ENCODE peak calls at places on chromosome 2, in seven cellular contexts. One of them, this sample, is unnamed.

GRCh38 chr2:224278531-224278930 is 123.4 kb downstream of the FAM124B start:
- DNase-seq in stomach: no peak
- DNase-seq in progenitor cell of endocrine pancreas: no peak
- DNase-seq in IMR-90: peak; percentile 33
- DNase-seq in AG09319: no peak
- DNase-seq in pancreas: no peak
- DNase-seq in epithelial cell of esophagus: peak; percentile 90
- DNase-seq in this sample: no peak

GRCh38 chr2:126887506-126887905 is 11.2 kb upstream of the TEX51 start:
- DNase-seq in IMR-90: no peak
- DNase-seq in pancreas: no peak
- DNase-seq in epithelial cell of esophagus: no peak
- DNase-seq in stomach: no peak
- DNase-seq in AG09319: no peak
- DNase-seq in progenitor cell of endocrine pancreas: no peak
- DNase-seq in this sample: no peak

GRCh38 chr2:136136921-136137320 is 19.0 kb upstream of the CXCR4 start:
- DNase-seq in AG09319: no peak
- DNase-seq in progenitor cell of endocrine pancreas: no peak
- DNase-seq in pancreas: no peak
- DNase-seq in epithelial cell of esophagus: no peak
- DNase-seq in stomach: no peak
- DNase-seq in IMR-90: no peak
- DNase-seq in this sample: no peak

GRCh38 chr2:203783496-203784203 is 77.2 kb downstream of the CD28 start:
- DNase-seq in IMR-90: peak; percentile 87
- DNase-seq in pancreas: no peak
- DNase-seq in epithelial cell of esophagus: no peak
- DNase-seq in stomach: no peak
- DNase-seq in AG09319: no peak
- DNase-seq in progenitor cell of endocrine pancreas: no peak
- DNase-seq in this sample: no peak

GRCh38 chr2:216497808-216498366 is 757 bp upstream of the RPL37A start:
- DNase-seq in pancreas: no peak
- DNase-seq in AG09319: no peak
- DNase-seq in epithelial cell of esophagus: no peak
- DNase-seq in IMR-90: no peak
- DNase-seq in stomach: no peak
- DNase-seq in progenitor cell of endocrine pancreas: no peak
- DNase-seq in this sample: no peak

GRCh38 chr2:11764359-11764758 is 17.9 kb downstream of the LPIN1 start:
- DNase-seq in IMR-90: no peak
- DNase-seq in epithelial cell of esophagus: no peak
- DNase-seq in progenitor cell of endocrine pancreas: no peak
- DNase-seq in AG09319: no peak
- DNase-seq in stomach: peak; percentile 75
- DNase-seq in pancreas: peak; percentile 58
- DNase-seq in this sample: no peak

GRCh38 chr2:198660491-198660890 is 797.2 kb downstream of the SATB2 start:
- DNase-seq in epithelial cell of esophagus: no peak
- DNase-seq in IMR-90: peak; percentile 35
- DNase-seq in stomach: no peak
- DNase-seq in AG09319: no peak
- DNase-seq in progenitor cell of endocrine pancreas: no peak
- DNase-seq in pancreas: no peak
- DNase-seq in this sample: no peak

GRCh38 chr2:219358170-219359075 is 25.9 kb upstream of the RESP18 start:
- DNase-seq in stomach: no peak
- DNase-seq in pancreas: no peak
- DNase-seq in AG09319: no peak
- DNase-seq in progenitor cell of endocrine pancreas: no peak
- DNase-seq in epithelial cell of esophagus: no peak
- DNase-seq in IMR-90: no peak
- DNase-seq in this sample: no peak

GRCh38 chr2:181741756-181742155 is 61.4 kb upstream of the NEUROD1 start:
- DNase-seq in AG09319: no peak
- DNase-seq in IMR-90: peak; percentile 75
- DNase-seq in progenitor cell of endocrine pancreas: no peak
- DNase-seq in pancreas: no peak
- DNase-seq in epithelial cell of esophagus: peak; percentile 73
- DNase-seq in stomach: no peak
- DNase-seq in this sample: no peak

GRCh38 chr2:172613035-172613434 is 57.1 kb downstream of the PDK1 start:
- DNase-seq in epithelial cell of esophagus: no peak
- DNase-seq in AG09319: no peak
- DNase-seq in stomach: no peak
- DNase-seq in IMR-90: peak; percentile 48
- DNase-seq in progenitor cell of endocrine pancreas: no peak
- DNase-seq in pancreas: no peak
- DNase-seq in this sample: no peak

GRCh38 chr2:23356711-23357110 is 28.3 kb upstream of the KLHL29 start:
- DNase-seq in epithelial cell of esophagus: no peak
- DNase-seq in pancreas: no peak
- DNase-seq in IMR-90: no peak
- DNase-seq in stomach: no peak
- DNase-seq in progenitor cell of endocrine pancreas: no peak
- DNase-seq in AG09319: no peak
- DNase-seq in this sample: no peak

GRCh38 chr2:234764378-234764777 is 187.4 kb upstream of the SH3BP4 start:
- DNase-seq in stomach: no peak
- DNase-seq in IMR-90: no peak
- DNase-seq in progenitor cell of endocrine pancreas: no peak
- DNase-seq in pancreas: no peak
- DNase-seq in AG09319: no peak
- DNase-seq in epithelial cell of esophagus: no peak
- DNase-seq in this sample: no peak

GRCh38 chr2:38835015-38835601 is 40.6 kb downstream of the DHX57 start:
- DNase-seq in AG09319: no peak
- DNase-seq in stomach: no peak
- DNase-seq in progenitor cell of endocrine pancreas: no peak
- DNase-seq in IMR-90: peak; percentile 28
- DNase-seq in pancreas: no peak
- DNase-seq in epithelial cell of esophagus: peak; percentile 36
- DNase-seq in this sample: peak; percentile 25

GRCh38 chr2:84494070-84494469 is 22.2 kb upstream of the DNAH6 start:
- DNase-seq in stomach: no peak
- DNase-seq in IMR-90: peak; percentile 78
- DNase-seq in pancreas: no peak
- DNase-seq in epithelial cell of esophagus: peak; percentile 50
- DNase-seq in AG09319: no peak
- DNase-seq in progenitor cell of endocrine pancreas: no peak
- DNase-seq in this sample: no peak

GRCh38 chr2:233814436-233814835 is 36.3 kb downstream of the MROH2A start:
- DNase-seq in pancreas: no peak
- DNase-seq in AG09319: no peak
- DNase-seq in stomach: no peak
- DNase-seq in epithelial cell of esophagus: no peak
- DNase-seq in IMR-90: no peak
- DNase-seq in progenitor cell of endocrine pancreas: no peak
- DNase-seq in this sample: no peak

GRCh38 chr2:36371070-36371962 is 15.7 kb downstream of the CRIM1 start:
- DNase-seq in stomach: no peak
- DNase-seq in epithelial cell of esophagus: no peak
- DNase-seq in IMR-90: no peak
- DNase-seq in AG09319: no peak
- DNase-seq in pancreas: no peak
- DNase-seq in progenitor cell of endocrine pancreas: no peak
- DNase-seq in this sample: no peak

GRCh38 chr2:11377915-11378649 is 33.6 kb upstream of the ROCK2 start:
- DNase-seq in pancreas: no peak
- DNase-seq in AG09319: no peak
- DNase-seq in stomach: no peak
- DNase-seq in epithelial cell of esophagus: no peak
- DNase-seq in progenitor cell of endocrine pancreas: no peak
- DNase-seq in IMR-90: peak; percentile 79
- DNase-seq in this sample: no peak

GRCh38 chr2:163252199-163252598 is 413.6 kb upstream of the KCNH7 start:
- DNase-seq in progenitor cell of endocrine pancreas: no peak
- DNase-seq in AG09319: no peak
- DNase-seq in epithelial cell of esophagus: peak; percentile 83
- DNase-seq in IMR-90: no peak
- DNase-seq in pancreas: no peak
- DNase-seq in stomach: no peak
- DNase-seq in this sample: no peak

GRCh38 chr2:84234103-84234502 is 225.0 kb downstream of the SUCLG1 start:
- DNase-seq in epithelial cell of esophagus: peak; percentile 16
- DNase-seq in AG09319: no peak
- DNase-seq in IMR-90: no peak
- DNase-seq in pancreas: no peak
- DNase-seq in progenitor cell of endocrine pancreas: no peak
- DNase-seq in stomach: no peak
- DNase-seq in this sample: no peak

GRCh38 chr2:50895058-50895457 is 136.9 kb downstream of the NRXN1 start:
- DNase-seq in epithelial cell of esophagus: no peak
- DNase-seq in stomach: no peak
- DNase-seq in progenitor cell of endocrine pancreas: no peak
- DNase-seq in IMR-90: no peak
- DNase-seq in AG09319: no peak
- DNase-seq in pancreas: no peak
- DNase-seq in this sample: no peak

GRCh38 chr2:229679393-229680125 is 34.8 kb downstream of the DNER start:
- DNase-seq in pancreas: no peak
- DNase-seq in epithelial cell of esophagus: peak; percentile 43
- DNase-seq in progenitor cell of endocrine pancreas: no peak
- DNase-seq in stomach: no peak
- DNase-seq in AG09319: no peak
- DNase-seq in IMR-90: no peak
- DNase-seq in this sample: no peak

DNA sequence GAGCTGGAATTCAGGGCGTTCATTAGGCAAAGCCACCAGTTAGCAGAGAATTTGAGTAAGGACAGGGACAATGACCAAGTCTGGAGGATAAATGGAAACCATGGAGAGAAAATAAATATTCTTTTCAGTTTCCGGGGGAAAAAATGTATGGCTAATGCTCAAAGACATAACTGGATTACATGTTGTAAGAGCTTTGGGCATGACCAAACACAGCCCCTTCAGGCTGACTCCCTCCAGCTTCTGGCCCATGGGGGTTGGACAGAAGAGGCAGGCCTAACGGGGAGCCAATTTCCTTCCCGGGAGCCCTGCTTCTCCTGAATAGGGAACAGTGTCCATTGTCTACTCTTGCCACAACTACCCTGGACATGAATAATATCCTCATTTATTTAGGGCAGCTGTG is 39.5 kb upstream of the FOXI3 start:
- DNase-seq in IMR-90: no peak
- DNase-seq in epithelial cell of esophagus: peak; percentile 77
- DNase-seq in progenitor cell of endocrine pancreas: no peak
- DNase-seq in pancreas: no peak
- DNase-seq in stomach: no peak
- DNase-seq in AG09319: no peak
- DNase-seq in this sample: no peak
- TF ChIP-seq CTCF in IMR-90: no peak
- TF ChIP-seq CTCF in epithelial cell of esophagus: no peak
- TF ChIP-seq CTCF in progenitor cell of endocrine pancreas: no peak
- TF ChIP-seq CTCF in pancreas: no peak
- TF ChIP-seq CTCF in stomach: no peak
- TF ChIP-seq CTCF in AG09319: no peak
- TF ChIP-seq CTCF in this sample: no peak

DNA sequence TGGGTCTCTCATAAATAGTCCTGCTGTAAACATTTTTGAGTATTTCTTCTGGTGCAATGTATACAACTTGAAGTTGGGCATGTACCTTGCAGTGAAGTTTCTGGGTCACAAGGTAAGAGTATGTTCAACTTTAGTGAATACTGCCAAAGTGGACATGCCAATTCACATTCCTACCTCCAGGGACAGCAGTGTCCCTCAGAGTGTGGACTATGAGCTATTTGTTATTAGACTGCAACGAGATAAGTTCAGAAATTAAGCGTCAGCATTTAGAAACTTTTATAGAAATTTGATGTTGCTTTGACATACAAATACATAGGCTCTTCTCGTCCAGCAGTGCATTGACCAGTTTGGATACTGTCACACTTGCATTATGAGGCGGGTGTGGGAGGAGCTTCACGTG is 7.2 kb upstream of the ACKR3 start:
- DNase-seq in epithelial cell of esophagus: peak; percentile 28
- DNase-seq in progenitor cell of endocrine pancreas: no peak
- DNase-seq in AG09319: no peak
- DNase-seq in pancreas: peak; percentile 39
- DNase-seq in IMR-90: peak; percentile 13
- DNase-seq in stomach: no peak
- DNase-seq in this sample: no peak
- TF ChIP-seq CTCF in epithelial cell of esophagus: peak; percentile 60
- TF ChIP-seq CTCF in progenitor cell of endocrine pancreas: peak; percentile 58
- TF ChIP-seq CTCF in AG09319: peak; percentile 34
- TF ChIP-seq CTCF in pancreas: peak; percentile 70
- TF ChIP-seq CTCF in IMR-90: peak; percentile 30
- TF ChIP-seq CTCF in stomach: peak; percentile 58
- TF ChIP-seq CTCF in this sample: peak; percentile 68

GRCh38 chr2:128726221-128726620 is 407.6 kb upstream of the HS6ST1 start:
- DNase-seq in IMR-90: no peak
- DNase-seq in progenitor cell of endocrine pancreas: no peak
- DNase-seq in pancreas: no peak
- DNase-seq in epithelial cell of esophagus: no peak
- DNase-seq in AG09319: no peak
- DNase-seq in stomach: no peak
- DNase-seq in this sample: no peak

GRCh38 chr2:128726911-128727310 is 408.2 kb upstream of the HS6ST1 start:
- DNase-seq in stomach: no peak
- DNase-seq in pancreas: no peak
- DNase-seq in progenitor cell of endocrine pancreas: no peak
- DNase-seq in AG09319: no peak
- DNase-seq in epithelial cell of esophagus: no peak
- DNase-seq in IMR-90: no peak
- DNase-seq in this sample: no peak

GRCh38 chr2:128729051-128729450 is 410.4 kb upstream of the HS6ST1 start:
- DNase-seq in IMR-90: no peak
- DNase-seq in stomach: no peak
- DNase-seq in progenitor cell of endocrine pancreas: no peak
- DNase-seq in AG09319: no peak
- DNase-seq in pancreas: no peak
- DNase-seq in epithelial cell of esophagus: no peak
- DNase-seq in this sample: no peak

GRCh38 chr2:128727404-128727803 is 408.7 kb upstream of the HS6ST1 start:
- DNase-seq in epithelial cell of esophagus: no peak
- DNase-seq in stomach: no peak
- DNase-seq in AG09319: no peak
- DNase-seq in progenitor cell of endocrine pancreas: no peak
- DNase-seq in IMR-90: no peak
- DNase-seq in pancreas: no peak
- DNase-seq in this sample: no peak

DNA sequence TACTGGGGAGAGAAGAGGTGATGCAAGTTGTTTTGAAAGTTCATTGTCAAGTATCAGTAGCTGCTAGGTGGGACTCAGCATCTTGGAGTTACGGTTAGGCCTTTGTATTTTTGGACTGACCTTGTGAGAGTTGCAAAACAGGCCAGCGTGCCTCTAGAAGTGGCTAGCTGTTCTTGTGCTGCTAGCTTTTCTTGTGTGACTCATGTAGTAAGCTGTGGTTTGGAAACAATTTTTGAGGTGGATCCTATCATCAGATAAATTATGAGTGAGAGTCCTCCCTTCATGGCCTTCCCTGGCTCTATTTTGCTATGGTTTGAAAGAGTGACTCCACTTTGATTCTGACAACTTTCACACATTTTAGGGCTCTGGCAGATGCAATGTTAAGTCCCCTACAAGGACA is 409.2 kb upstream of the HS6ST1 start:
- DNase-seq in pancreas: no peak
- DNase-seq in epithelial cell of esophagus: peak; percentile 73
- DNase-seq in progenitor cell of endocrine pancreas: no peak
- DNase-seq in stomach: no peak
- DNase-seq in AG09319: peak; percentile 65
- DNase-seq in IMR-90: peak; percentile 89
- DNase-seq in this sample: no peak
- TF ChIP-seq CTCF in pancreas: no peak
- TF ChIP-seq CTCF in epithelial cell of esophagus: no peak
- TF ChIP-seq CTCF in progenitor cell of endocrine pancreas: no peak
- TF ChIP-seq CTCF in stomach: no peak
- TF ChIP-seq CTCF in AG09319: no peak
- TF ChIP-seq CTCF in IMR-90: no peak
- TF ChIP-seq CTCF in this sample: no peak

GRCh38 chr2:175439416-175439815 is 257.9 kb upstream of the ATP5MC3 start:
- DNase-seq in IMR-90: no peak
- DNase-seq in progenitor cell of endocrine pancreas: no peak
- DNase-seq in AG09319: no peak
- DNase-seq in stomach: no peak
- DNase-seq in epithelial cell of esophagus: no peak
- DNase-seq in pancreas: no peak
- DNase-seq in this sample: no peak
- TF ChIP-seq CTCF in IMR-90: no peak
- TF ChIP-seq CTCF in progenitor cell of endocrine pancreas: no peak
- TF ChIP-seq CTCF in AG09319: no peak
- TF ChIP-seq CTCF in stomach: no peak
- TF ChIP-seq CTCF in epithelial cell of esophagus: peak; percentile 7
- TF ChIP-seq CTCF in pancreas: no peak
- TF ChIP-seq CTCF in this sample: no peak

This sample was measured in neural crest cell.